ENCODE peak calls at places on chromosomes 7 and 10, in six cellular contexts. K, B, O, W, E and Y are unnamed samples.
A peak's percentile ranks its signal among the peaks of the same experiment; 100 is the strongest.

GRCh38 chr7:6590645-6591110 is 857 bp downstream of the INTS15 start:
- DNase-seq in K (no peak), B (no peak), O (peak; percentile 31), W (no peak), E (no peak), Y (no peak)

GRCh38 chr7:96920713-96921112 is 84.6 kb upstream of the DLX6 start:
- DNase-seq in K (no peak), B (no peak), O (no peak), W (no peak), E (no peak), Y (no peak)

GRCh38 chr10:128058106-128058745 is 68.0 kb downstream of the MKI67 start:
- DNase-seq in K (no peak), B (no peak), O (no peak), W (no peak), E (no peak), Y (no peak)

GRCh38 chr7:38628630-38629385 is 2.4 kb downstream of the AMPH start:
- DNase-seq in K (no peak), B (no peak), O (no peak), W (no peak), E (no peak), Y (no peak)

GRCh38 chr7:119630570-119630969 is 642.4 kb upstream of the KCND2 start:
- DNase-seq in K (no peak), B (no peak), O (no peak), W (no peak), E (no peak), Y (no peak)

GRCh38 chr10:54800677-54801480 is at the start of gene PCDH15:
- DNase-seq in K (no peak), B (peak; percentile 74), O (peak; percentile 88), W (no peak), E (no peak), Y (peak; percentile 2)

GRCh38 chr7:129782257-129783096 is 170.3 kb downstream of the UBE2H start:
- DNase-seq in K (no peak), B (no peak), O (no peak), W (no peak), E (no peak), Y (no peak)

GRCh38 chr10:12500406-12501303 is 151.3 kb downstream of the CAMK1D start:
- DNase-seq in K (no peak), B (no peak), O (no peak), W (no peak), E (no peak), Y (no peak)

GRCh38 chr7:138458576-138459234 is 1.4 kb upstream of the TRIM24 start:
- DNase-seq in K (no peak), B (peak; percentile 97), O (no peak), W (no peak), E (no peak), Y (no peak)

GRCh38 chr10:35784751-35785150 is 142.7 kb upstream of the FZD8 start:
- DNase-seq in K (no peak), B (no peak), O (no peak), W (no peak), E (no peak), Y (no peak)

GRCh38 chr10:7998831-7999230 is 55.7 kb upstream of the GATA3 start:
- DNase-seq in K (no peak), B (no peak), O (no peak), W (no peak), E (no peak), Y (no peak)

GRCh38 chr7:98745722-98746318 is 124.0 kb downstream of the TMEM130 start:
- DNase-seq in K (peak; percentile 86), B (no peak), O (peak; percentile 62), W (peak; percentile 80), E (peak; percentile 60), Y (peak; percentile 62)